ENCODE peak calls at places on chromosomes 16 and 17, in six cellular contexts. P is uterus, M is brain microvascular endothelial cell, R is IMR-90, H is PC-3, E is stomach. X is an unnamed sample.

GRCh38 chr16:84032458-84033178 is 10.0 kb downstream of the SLC38A8 start:
- DNase-seq in H (no peak), E (no peak), P (no peak), M (no peak), R (no peak), X (no peak)

GRCh38 chr16:89317101-89317671 is 99.7 kb downstream of the ZNF778 start:
- DNase-seq in R (no peak), E (no peak), P (no peak), M (no peak), H (no peak), X (no peak)

GRCh38 chr17:10197721-10198508 is 491 bp downstream of the GAS7 start:
- DNase-seq in M (no peak), P (no peak), H (no peak), R (no peak), E (no peak), X (no peak)

GRCh38 chr16:59964232-59964924 is 1230.3 kb upstream of the GOT2 start:
- DNase-seq in E (no peak), R (no peak), P (no peak), M (no peak), H (no peak), X (no peak)

GRCh38 chr17:37693328-37693727 is 50.1 kb upstream of the DDX52 start:
- DNase-seq in H (no peak), R (no peak), P (no peak), M (no peak), E (no peak), X (no peak)

GRCh38 chr16:49496656-49497055 is 123.1 kb downstream of the C16orf78 start:
- DNase-seq in R (no peak), P (peak; percentile 6), M (no peak), E (no peak), H (no peak), X (peak; percentile 7)

GRCh38 chr17:44655983-44656700 is at the start of gene MEIOC:
- DNase-seq in P (no peak), R (peak; percentile 6), E (no peak), H (no peak), M (peak; percentile 7), X (no peak)

GRCh38 chr17:36443777-36444176 is 42.7 kb upstream of the ZNHIT3 start:
- DNase-seq in M (no peak), H (no peak), P (no peak), R (no peak), E (no peak), X (no peak)

GRCh38 chr17:1365445-1366039 is 34.5 kb downstream of the YWHAE start:
- DNase-seq in M (peak; percentile 75), P (peak; percentile 46), R (peak; percentile 81), H (peak; percentile 78), E (peak; percentile 63), X (peak; percentile 76)

GRCh38 chr16:88060524-88061219 is 109.4 kb downstream of the BANP start:
- DNase-seq in M (no peak), H (no peak), R (no peak), E (no peak), P (no peak), X (no peak)

GRCh38 chr17:48751733-48752398 is 23.3 kb upstream of the HOXB13 start:
- DNase-seq in R (no peak), H (no peak), E (no peak), P (no peak), M (no peak), X (no peak)

GRCh38 chr16:20938426-20938825 is 37.9 kb downstream of the LYRM1 start:
- DNase-seq in R (peak; percentile 56), E (no peak), M (no peak), P (no peak), H (peak; percentile 74), X (no peak)

GRCh38 chr16:85239239-85239638 is 127.0 kb upstream of the CIBAR2 start:
- DNase-seq in M (no peak), P (no peak), H (no peak), E (no peak), R (no peak), X (no peak)
- H3K27me3 ChIP-seq in M (no peaks in the 10 kb centered on the region), P (no peaks in the 10 kb centered on the region), H (no peaks in the 10 kb centered on the region), E (peaks cover 28% of the 10 kb centered on the region), R (no peaks in the 10 kb centered on the region), X (no peaks in the 10 kb centered on the region)

GRCh38 chr17:61401280-61402072 is 1.8 kb downstream of the TBX2 start:
- DNase-seq in H (no peak), R (peak; percentile 54), M (no peak), P (no peak), E (no peak), X (no peak)

GRCh38 chr17:61402073-61402541 is 2.5 kb downstream of the TBX2 start:
- DNase-seq in R (no peak), M (no peak), E (no peak), H (no peak), P (no peak), X (no peak)

GRCh38 chr17:61403846-61404701 is 4.4 kb downstream of the TBX2 start:
- DNase-seq in E (no peak), H (no peak), R (peak; percentile 69), P (no peak), M (peak; percentile 36), X (no peak)

GRCh38 chr17:61404702-61405046 is 5.0 kb downstream of the TBX2 start:
- DNase-seq in H (no peak), R (peak; percentile 36), M (no peak), P (no peak), E (no peak), X (no peak)

GRCh38 chr17:61402978-61403845 is 3.6 kb downstream of the TBX2 start:
- DNase-seq in E (no peak), M (peak; percentile 43), R (peak; percentile 66), H (no peak), P (no peak), X (peak; percentile 79)
- H3K27me3 ChIP-seq in E (peaks cover 100% of the 10 kb centered on the region), M (no peaks in the 10 kb centered on the region), R (no peaks in the 10 kb centered on the region), H (no peaks in the 10 kb centered on the region), P (peaks cover 7% of the 10 kb centered on the region), X (no peaks in the 10 kb centered on the region)

DNA sequence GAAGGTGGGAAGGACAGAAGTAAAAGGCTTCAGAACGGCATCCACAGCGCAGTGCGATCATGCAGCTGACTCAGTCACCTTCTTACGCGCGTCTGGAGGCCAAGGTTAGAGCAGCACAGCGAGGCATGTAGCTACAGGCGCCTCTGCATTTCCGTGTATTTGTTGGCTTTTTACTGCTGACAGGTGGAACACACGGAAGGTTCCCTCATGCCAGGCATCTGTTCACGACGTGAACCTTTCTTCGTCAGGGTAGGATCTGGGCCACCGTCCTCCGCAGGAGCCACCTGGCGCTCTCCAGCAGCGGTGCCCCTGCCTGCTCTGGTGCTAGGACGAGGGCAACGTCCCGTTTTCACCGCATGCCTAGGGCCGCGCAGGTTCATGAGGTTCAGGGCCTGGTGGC is 15.3 kb downstream of the TMEM204 start:
- DNase-seq in H (no peak), R (no peak), E (no peak), M (no peak), P (no peak), X (no peak)
- H3K27me3 ChIP-seq in H (no peaks in the 10 kb centered on the region), R (no peaks in the 10 kb centered on the region), E (no peaks in the 10 kb centered on the region), M (no peaks in the 10 kb centered on the region), P (no peaks in the 10 kb centered on the region), X (no peaks in the 10 kb centered on the region)

DNA sequence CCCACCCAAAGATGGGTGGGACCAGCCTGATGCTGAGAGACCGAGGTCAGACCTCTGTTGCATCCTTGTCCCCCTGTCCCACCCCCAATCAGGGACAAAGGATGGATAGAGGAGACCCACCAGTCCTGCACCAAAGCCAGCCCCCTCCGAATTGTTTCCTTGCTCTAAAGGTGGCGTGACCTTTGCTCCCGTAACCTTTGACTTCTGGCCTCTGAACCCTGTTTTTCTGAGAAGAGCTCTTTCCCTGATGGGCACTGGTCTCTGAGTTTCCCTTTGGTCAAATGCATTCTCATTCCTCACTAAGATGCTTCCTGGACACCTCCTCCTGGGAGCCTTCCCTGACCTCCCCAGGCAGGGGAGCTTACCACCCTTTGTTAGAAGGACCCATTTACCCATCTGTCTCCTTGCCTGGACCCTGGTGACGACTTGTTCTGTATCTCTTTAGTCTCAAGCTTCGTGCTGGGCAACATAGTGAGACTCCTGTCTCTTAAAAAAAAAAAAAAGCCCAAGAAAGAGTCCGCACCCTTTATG is 5.3 kb upstream of the NEUROD2 start:
- DNase-seq in E (no peak), M (no peak), P (no peak), H (no peak), R (no peak), X (no peak)
- H3K27me3 ChIP-seq in E (peaks cover 93% of the 10 kb centered on the region), M (peaks cover 52% of the 10 kb centered on the region), P (peaks cover 8% of the 10 kb centered on the region), H (no peaks in the 10 kb centered on the region), R (peaks cover 69% of the 10 kb centered on the region), X (peaks cover 79% of the 10 kb centered on the region)

GRCh38 chr17:56774650-56775049 is 59.1 kb downstream of the C17orf67 start:
- DNase-seq in H (no peak), P (no peak), M (no peak), E (no peak), R (no peak), X (no peak)
- H3K27me3 ChIP-seq in H (no peaks in the 10 kb centered on the region), P (no peaks in the 10 kb centered on the region), M (no peaks in the 10 kb centered on the region), E (peaks cover 45% of the 10 kb centered on the region), R (no peaks in the 10 kb centered on the region), X (no peaks in the 10 kb centered on the region)

GRCh38 chr16:73034374-73034773 is 13.6 kb downstream of the ZFHX3 start:
- DNase-seq in M (no peak), R (no peak), E (no peak), H (no peak), P (no peak), X (no peak)
- H3K27me3 ChIP-seq in M (no peaks in the 10 kb centered on the region), R (no peaks in the 10 kb centered on the region), E (no peaks in the 10 kb centered on the region), H (no peaks in the 10 kb centered on the region), P (no peaks in the 10 kb centered on the region), X (no peaks in the 10 kb centered on the region)

DNA sequence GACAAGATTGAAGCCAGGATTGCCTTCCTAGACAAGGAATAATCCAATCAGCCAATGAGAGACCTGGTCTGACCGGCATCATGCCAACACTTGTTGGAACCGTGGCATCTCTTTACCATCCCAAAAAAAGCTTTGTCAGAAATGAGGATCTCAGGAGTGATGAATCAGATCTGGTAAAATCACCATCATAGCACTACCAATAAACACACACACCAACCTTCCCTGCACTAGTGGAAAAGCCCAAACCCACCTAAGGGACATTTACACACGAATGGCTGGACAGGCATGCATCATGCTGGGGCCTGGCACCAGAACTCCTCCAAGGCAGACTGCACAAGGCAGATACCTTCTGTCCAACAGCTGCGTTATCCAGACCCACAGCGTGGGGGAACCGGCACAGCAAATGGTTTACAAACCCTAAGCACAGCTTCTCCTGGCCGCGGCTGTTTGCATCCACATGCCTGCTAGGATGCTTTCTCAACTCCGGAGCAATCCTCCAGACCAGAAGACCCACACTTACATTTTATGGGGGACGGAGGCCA is 2.9 kb downstream of the ASIC2 start:
- DNase-seq in E (no peak), P (no peak), R (no peak), M (no peak), H (no peak), X (no peak)
- H3K27me3 ChIP-seq in E (peaks cover 81% of the 10 kb centered on the region), P (no peaks in the 10 kb centered on the region), R (peaks cover 21% of the 10 kb centered on the region), M (peaks cover 29% of the 10 kb centered on the region), H (peaks cover 8% of the 10 kb centered on the region), X (peaks cover 46% of the 10 kb centered on the region)

X was measured in tibial artery.